ENCODE peak calls at places on chromosomes 16 and 17, in seven cellular contexts. O is anterior cingulate cortex; G is RWPE1; K is skeletal muscle cell; S is AG08395; A is activated CD4-positive, alpha-beta memory T cell treated with anti-CD3 and anti-CD28 coated beads for 36 hours; M is HS-27A. E is an unnamed sample.

GRCh38 chr16:58363746-58364393 is 28.4 kb upstream of the GINS3 start:
- DNase-seq in M (no peak), S (no peak), G (no peak), K (no peak), O (no peak), A (no peak), E (no peak)

GRCh38 chr17:31095239-31096105 is 695 bp downstream of the NF1 start:
- DNase-seq in S (peak), O (no peak), G (peak), K (no peak), A (peak), M (no peak), E (no peak)

GRCh38 chr17:13594762-13595697 is 6.7 kb downstream of the HS3ST3A1 start:
- DNase-seq in K (peak), O (peak), G (peak), A (peak), S (peak), M (peak), E (peak)

GRCh38 chr16:47058295-47059086 is 85.0 kb upstream of the DNAJA2 start:
- DNase-seq in S (no peak), M (no peak), G (no peak), O (no peak), A (no peak), K (no peak), E (no peak)

GRCh38 chr16:80045944-80046660 is 445.6 kb upstream of the MAF start:
- DNase-seq in K (no peak), M (no peak), G (no peak), S (no peak), O (no peak), A (no peak), E (no peak)

GRCh38 chr17:74712301-74712700 is 422 bp downstream of the CD300LF start:
- DNase-seq in G (no peak), O (no peak), K (no peak), A (no peak), S (no peak), M (no peak), E (no peak)

GRCh38 chr16:58459344-58460218 is 40.4 kb upstream of the NDRG4 start:
- DNase-seq in A (peak), K (no peak), G (peak), S (peak), M (no peak), O (no peak), E (no peak)

GRCh38 chr17:78839173-78839761 is 1.3 kb downstream of the USP36 start:
- DNase-seq in A (peak), M (no peak), S (peak), K (no peak), G (peak), O (no peak), E (peak)

GRCh38 chr17:7839890-7840260 is 5.9 kb downstream of the KDM6B start:
- DNase-seq in S (no peak), O (no peak), M (no peak), K (no peak), G (no peak), A (peak), E (no peak)

GRCh38 chr17:17167356-17167755 is 38.8 kb downstream of the PLD6 start:
- DNase-seq in K (no peak), G (no peak), A (no peak), M (no peak), O (no peak), S (no peak), E (no peak)

GRCh38 chr17:11031787-11032186 is 193.9 kb upstream of the PIRT start:
- DNase-seq in M (no peak), G (no peak), O (no peak), K (no peak), S (no peak), A (no peak), E (no peak)